ENCODE peak calls at places on chromosomes 7 and 10, in nine cellular contexts. One of them, this sample, is unnamed.

GRCh38 chr7:44264221-44264956 is 61.0 kb downstream of the CAMK2B start:
- DNase-seq in stomach: no peak
- DNase-seq in GM12878: no peak
- DNase-seq in transverse colon: no peak
- DNase-seq in HCT116: no peak
- DNase-seq in esophagus muscularis mucosa: no peak
- DNase-seq in sigmoid colon: no peak
- DNase-seq in endothelial cell of umbilical vein: no peak
- DNase-seq in prostate gland: no peak
- DNase-seq in this sample: no peak

GRCh38 chr7:81871606-81872265 is 101.9 kb upstream of the HGF start:
- DNase-seq in prostate gland: no peak
- DNase-seq in stomach: no peak
- DNase-seq in HCT116: no peak
- DNase-seq in endothelial cell of umbilical vein: no peak
- DNase-seq in GM12878: no peak
- DNase-seq in transverse colon: no peak
- DNase-seq in esophagus muscularis mucosa: no peak
- DNase-seq in sigmoid colon: no peak
- DNase-seq in this sample: no peak

GRCh38 chr10:14605231-14605925 is 169.3 kb downstream of the FAM107B start:
- DNase-seq in esophagus muscularis mucosa: peak
- DNase-seq in transverse colon: no peak
- DNase-seq in endothelial cell of umbilical vein: peak
- DNase-seq in GM12878: peak
- DNase-seq in prostate gland: no peak
- DNase-seq in HCT116: peak
- DNase-seq in sigmoid colon: no peak
- DNase-seq in stomach: no peak
- DNase-seq in this sample: no peak

GRCh38 chr10:28391283-28391682 is 88.4 kb upstream of the MPP7 start:
- DNase-seq in transverse colon: no peak
- DNase-seq in prostate gland: no peak
- DNase-seq in stomach: no peak
- DNase-seq in HCT116: no peak
- DNase-seq in endothelial cell of umbilical vein: no peak
- DNase-seq in sigmoid colon: no peak
- DNase-seq in esophagus muscularis mucosa: no peak
- DNase-seq in GM12878: no peak
- DNase-seq in this sample: no peak

GRCh38 chr7:11294965-11295364 is 321.3 kb downstream of the PHF14 start:
- DNase-seq in HCT116: no peak
- DNase-seq in endothelial cell of umbilical vein: no peak
- DNase-seq in transverse colon: no peak
- DNase-seq in stomach: no peak
- DNase-seq in esophagus muscularis mucosa: no peak
- DNase-seq in GM12878: no peak
- DNase-seq in sigmoid colon: no peak
- DNase-seq in prostate gland: peak
- DNase-seq in this sample: no peak

GRCh38 chr10:93742633-93743349 is 14.9 kb upstream of the LGI1 start:
- DNase-seq in GM12878: peak
- DNase-seq in endothelial cell of umbilical vein: no peak
- DNase-seq in esophagus muscularis mucosa: no peak
- DNase-seq in stomach: no peak
- DNase-seq in HCT116: no peak
- DNase-seq in transverse colon: no peak
- DNase-seq in sigmoid colon: no peak
- DNase-seq in prostate gland: no peak
- DNase-seq in this sample: no peak

GRCh38 chr10:104209575-104210198 is 22.5 kb downstream of the CFAP43 start:
- DNase-seq in transverse colon: no peak
- DNase-seq in prostate gland: no peak
- DNase-seq in GM12878: no peak
- DNase-seq in esophagus muscularis mucosa: no peak
- DNase-seq in endothelial cell of umbilical vein: peak
- DNase-seq in HCT116: peak
- DNase-seq in sigmoid colon: no peak
- DNase-seq in stomach: no peak
- DNase-seq in this sample: no peak

GRCh38 chr7:125670926-125671572 is 741.4 kb upstream of the POT1 start:
- DNase-seq in stomach: no peak
- DNase-seq in esophagus muscularis mucosa: no peak
- DNase-seq in HCT116: peak
- DNase-seq in prostate gland: no peak
- DNase-seq in sigmoid colon: no peak
- DNase-seq in GM12878: no peak
- DNase-seq in endothelial cell of umbilical vein: peak
- DNase-seq in transverse colon: no peak
- DNase-seq in this sample: no peak

GRCh38 chr10:70652761-70653657 is 19.3 kb upstream of the ADAMTS14 start:
- DNase-seq in GM12878: no peak
- DNase-seq in sigmoid colon: peak
- DNase-seq in prostate gland: no peak
- DNase-seq in stomach: no peak
- DNase-seq in endothelial cell of umbilical vein: no peak
- DNase-seq in HCT116: no peak
- DNase-seq in transverse colon: no peak
- DNase-seq in esophagus muscularis mucosa: no peak
- DNase-seq in this sample: no peak

GRCh38 chr10:129758180-129758579 is 205.9 kb downstream of the EBF3 start:
- DNase-seq in GM12878: no peak
- DNase-seq in esophagus muscularis mucosa: peak
- DNase-seq in prostate gland: peak
- DNase-seq in endothelial cell of umbilical vein: no peak
- DNase-seq in sigmoid colon: peak
- DNase-seq in stomach: peak
- DNase-seq in transverse colon: no peak
- DNase-seq in HCT116: no peak
- DNase-seq in this sample: no peak

GRCh38 chr10:43217563-43218205 is 49.2 kb downstream of the RASGEF1A start:
- DNase-seq in transverse colon: no peak
- DNase-seq in prostate gland: no peak
- DNase-seq in sigmoid colon: no peak
- DNase-seq in endothelial cell of umbilical vein: no peak
- DNase-seq in HCT116: no peak
- DNase-seq in stomach: no peak
- DNase-seq in esophagus muscularis mucosa: no peak
- DNase-seq in GM12878: no peak
- DNase-seq in this sample: no peak

GRCh38 chr10:17693009-17693408 is 49.1 kb downstream of the STAM start:
- DNase-seq in HCT116: no peak
- DNase-seq in endothelial cell of umbilical vein: peak
- DNase-seq in stomach: no peak
- DNase-seq in transverse colon: no peak
- DNase-seq in GM12878: no peak
- DNase-seq in esophagus muscularis mucosa: no peak
- DNase-seq in prostate gland: no peak
- DNase-seq in sigmoid colon: no peak
- DNase-seq in this sample: no peak

GRCh38 chr10:114635797-114636550 is 22.1 kb downstream of the ABLIM1 start:
- DNase-seq in stomach: peak
- DNase-seq in HCT116: no peak
- DNase-seq in prostate gland: peak
- DNase-seq in esophagus muscularis mucosa: no peak
- DNase-seq in transverse colon: peak
- DNase-seq in sigmoid colon: no peak
- DNase-seq in GM12878: no peak
- DNase-seq in endothelial cell of umbilical vein: no peak
- DNase-seq in this sample: no peak

GRCh38 chr10:114632869-114633715 is 25.0 kb downstream of the ABLIM1 start:
- DNase-seq in HCT116: peak
- DNase-seq in esophagus muscularis mucosa: no peak
- DNase-seq in transverse colon: no peak
- DNase-seq in GM12878: no peak
- DNase-seq in prostate gland: no peak
- DNase-seq in endothelial cell of umbilical vein: peak
- DNase-seq in stomach: no peak
- DNase-seq in sigmoid colon: peak
- DNase-seq in this sample: no peak

GRCh38 chr10:114635101-114635500 is 23.0 kb downstream of the ABLIM1 start:
- DNase-seq in transverse colon: no peak
- DNase-seq in GM12878: no peak
- DNase-seq in prostate gland: no peak
- DNase-seq in sigmoid colon: no peak
- DNase-seq in HCT116: no peak
- DNase-seq in stomach: no peak
- DNase-seq in endothelial cell of umbilical vein: no peak
- DNase-seq in esophagus muscularis mucosa: no peak
- DNase-seq in this sample: no peak

GRCh38 chr10:114631678-114632417 is 26.2 kb downstream of the ABLIM1 start:
- DNase-seq in prostate gland: no peak
- DNase-seq in transverse colon: peak
- DNase-seq in esophagus muscularis mucosa: no peak
- DNase-seq in sigmoid colon: peak
- DNase-seq in GM12878: no peak
- DNase-seq in stomach: no peak
- DNase-seq in endothelial cell of umbilical vein: peak
- DNase-seq in HCT116: no peak
- DNase-seq in this sample: peak

GRCh38 chr10:114634607-114634974 is 23.5 kb downstream of the ABLIM1 start:
- DNase-seq in esophagus muscularis mucosa: no peak
- DNase-seq in stomach: no peak
- DNase-seq in prostate gland: peak
- DNase-seq in GM12878: no peak
- DNase-seq in endothelial cell of umbilical vein: peak
- DNase-seq in HCT116: peak
- DNase-seq in transverse colon: no peak
- DNase-seq in sigmoid colon: peak
- DNase-seq in this sample: no peak
- TF ChIP-seq POLR2AphosphoS5 in esophagus muscularis mucosa: peak
- TF ChIP-seq POLR2AphosphoS5 in stomach: peak
- TF ChIP-seq POLR2AphosphoS5 in prostate gland: peak
- TF ChIP-seq POLR2AphosphoS5 in GM12878: no peak
- TF ChIP-seq POLR2AphosphoS5 in endothelial cell of umbilical vein: no peak
- TF ChIP-seq POLR2AphosphoS5 in HCT116: no peak
- TF ChIP-seq POLR2AphosphoS5 in transverse colon: peak
- TF ChIP-seq POLR2AphosphoS5 in sigmoid colon: peak
- TF ChIP-seq POLR2AphosphoS5 in this sample: no peak

GRCh38 chr7:116953372-116953726 is at the start of gene ST7:
- DNase-seq in endothelial cell of umbilical vein: peak
- DNase-seq in stomach: peak
- DNase-seq in sigmoid colon: peak
- DNase-seq in GM12878: no peak
- DNase-seq in prostate gland: peak
- DNase-seq in esophagus muscularis mucosa: no peak
- DNase-seq in HCT116: peak
- DNase-seq in transverse colon: peak
- DNase-seq in this sample: peak
- TF ChIP-seq POLR2A in endothelial cell of umbilical vein: no peak
- TF ChIP-seq POLR2A in stomach: no peak
- TF ChIP-seq POLR2A in sigmoid colon: no peak
- TF ChIP-seq POLR2A in GM12878: peak
- TF ChIP-seq POLR2A in prostate gland: no peak
- TF ChIP-seq POLR2A in esophagus muscularis mucosa: no peak
- TF ChIP-seq POLR2A in HCT116: peak
- TF ChIP-seq POLR2A in transverse colon: peak
- TF ChIP-seq POLR2A in this sample: peak

DNA sequence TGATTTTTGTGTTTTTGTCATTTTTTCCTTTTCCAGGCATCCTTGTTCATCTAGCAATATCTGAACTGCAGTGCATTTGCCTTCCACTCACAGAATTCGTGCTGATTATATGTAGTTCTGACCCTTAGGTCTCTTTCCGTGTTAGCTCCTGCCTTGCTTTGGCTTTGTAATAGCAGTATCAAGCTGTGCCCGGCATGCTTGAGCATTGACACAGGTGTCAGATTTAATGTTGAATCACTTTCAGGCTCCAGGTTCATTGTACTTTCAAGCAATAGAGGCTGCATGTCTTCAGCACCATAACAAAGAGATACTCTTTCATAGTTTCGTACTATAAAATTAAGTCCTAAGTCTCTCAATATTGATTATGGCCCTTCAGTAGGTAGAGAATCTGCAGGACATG is 84.8 kb downstream of the PODXL start:
- DNase-seq in esophagus muscularis mucosa: no peak
- DNase-seq in GM12878: no peak
- DNase-seq in HCT116: no peak
- DNase-seq in endothelial cell of umbilical vein: no peak
- DNase-seq in stomach: no peak
- DNase-seq in prostate gland: no peak
- DNase-seq in transverse colon: no peak
- DNase-seq in sigmoid colon: no peak
- DNase-seq in this sample: no peak
- TF ChIP-seq POLR2AphosphoS5 in esophagus muscularis mucosa: no peak
- TF ChIP-seq POLR2AphosphoS5 in GM12878: no peak
- TF ChIP-seq POLR2AphosphoS5 in HCT116: no peak
- TF ChIP-seq POLR2AphosphoS5 in endothelial cell of umbilical vein: no peak
- TF ChIP-seq POLR2AphosphoS5 in stomach: no peak
- TF ChIP-seq POLR2AphosphoS5 in prostate gland: no peak
- TF ChIP-seq POLR2AphosphoS5 in transverse colon: no peak
- TF ChIP-seq POLR2AphosphoS5 in sigmoid colon: no peak
- TF ChIP-seq POLR2AphosphoS5 in this sample: no peak

DNA sequence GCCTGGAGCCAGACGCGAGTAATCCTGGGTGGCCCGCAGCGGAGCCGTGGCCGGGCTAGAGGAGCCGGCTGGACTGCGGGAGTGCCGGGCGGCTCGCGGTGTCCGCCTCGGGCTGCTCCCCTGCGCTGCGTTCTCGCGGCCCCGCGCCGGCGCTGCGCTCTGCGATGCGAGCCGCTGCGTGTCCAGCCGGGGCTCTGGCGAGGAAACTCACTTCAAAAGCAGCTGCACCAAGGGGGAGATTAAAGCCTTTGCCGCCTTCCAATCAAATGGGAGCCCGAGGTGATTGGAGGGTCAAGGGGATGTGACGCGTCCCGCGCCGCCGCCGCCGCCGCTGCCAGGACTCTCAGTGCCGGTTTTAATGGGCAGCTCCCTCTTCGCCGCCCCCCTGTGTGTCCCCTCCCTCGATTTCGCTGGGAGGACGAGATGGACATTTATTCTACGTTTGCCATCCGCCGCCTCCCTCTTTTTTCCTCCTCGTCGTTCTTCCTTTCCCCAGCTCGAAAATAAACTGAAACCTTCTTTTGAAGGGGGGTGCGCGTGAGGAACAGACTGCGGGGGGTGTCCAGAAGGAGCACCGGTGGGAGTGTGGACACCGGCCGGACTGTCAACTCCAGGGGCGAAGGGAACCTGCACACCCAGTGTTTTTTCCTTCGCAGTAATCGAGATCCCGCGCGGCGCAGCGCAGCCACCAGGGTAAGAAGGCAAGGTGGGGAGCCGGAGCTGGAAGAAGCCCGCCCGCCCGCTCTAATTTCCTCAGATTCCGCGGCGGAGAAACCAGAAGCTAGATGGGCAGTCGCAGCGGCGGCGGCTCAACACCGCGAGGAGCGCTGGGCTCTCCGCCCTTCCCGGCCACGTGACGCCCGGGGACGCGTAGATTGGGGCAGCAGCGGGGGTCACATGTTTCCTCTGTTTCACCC is at the start of gene ZNF503:
- DNase-seq in esophagus muscularis mucosa: peak
- DNase-seq in transverse colon: peak
- DNase-seq in prostate gland: peak
- DNase-seq in stomach: peak
- DNase-seq in GM12878: peak
- DNase-seq in sigmoid colon: peak
- DNase-seq in endothelial cell of umbilical vein: peak
- DNase-seq in HCT116: peak
- DNase-seq in this sample: peak
- TF ChIP-seq POLR2A in esophagus muscularis mucosa: peak
- TF ChIP-seq POLR2A in transverse colon: peak
- TF ChIP-seq POLR2A in prostate gland: peak
- TF ChIP-seq POLR2A in stomach: no peak
- TF ChIP-seq POLR2A in GM12878: peak
- TF ChIP-seq POLR2A in sigmoid colon: peak
- TF ChIP-seq POLR2A in endothelial cell of umbilical vein: peak
- TF ChIP-seq POLR2A in HCT116: peak
- TF ChIP-seq POLR2A in this sample: no peak

This sample was measured in GM12891.